ENCODE peak calls at places on chromosomes 16 and 17, in ten cellular contexts. Z is mesendoderm; L is HS-5; K is activated T-cell treated with anti-CD3 and anti-CD28 coated beads, Interleukin-2, amount 50 U/mL, for 48 hours; N is stimulated activated CD8-positive, alpha-beta memory T cell treated with anti-CD3 and anti-CD28 coated beads, Interleukin-15, amount 100 ng/mL, for 1 hour; U is neuronal stem cell; E is lower lobe of right lung; H is GM19239; Q is NCI-H1105 treated with DMSO at 0.1 percent for 48 hours; D is adrenal gland. W is an unnamed sample.

GRCh38 chr17:75811174-75811573 is 26.6 kb downstream of the UNK start:
- DNase-seq in N (no peak), K (no peak), E (peak; percentile 14), H (no peak), L (no peak), U (no peak), Q (no peak), Z (no peak), D (no peak), W (no peak)

GRCh38 chr17:82444941-82445521 is 5.5 kb downstream of the CYBC1 start:
- DNase-seq in H (no peak), Q (no peak), Z (no peak), U (no peak), E (no peak), K (no peak), D (peak; percentile 56), L (no peak), N (no peak), W (no peak)

GRCh38 chr17:64017381-64017980 is 3.0 kb downstream of the ICAM2 start:
- DNase-seq in D (no peak), L (no peak), Q (no peak), U (no peak), E (no peak), K (no peak), H (no peak), N (no peak), Z (no peak), W (no peak)

GRCh38 chr17:67514998-67515397 is 137.9 kb downstream of the PITPNC1 start:
- DNase-seq in U (no peak), D (no peak), N (no peak), Z (peak; percentile 72), K (no peak), L (no peak), E (no peak), H (no peak), Q (no peak), W (no peak)

GRCh38 chr16:73671102-73671501 is 623.2 kb upstream of the ZFHX3 start:
- DNase-seq in L (no peak), E (no peak), K (no peak), U (no peak), H (no peak), N (no peak), Q (no peak), Z (no peak), D (no peak), W (no peak)

GRCh38 chr17:72618018-72618509 is 474.4 kb downstream of the SLC39A11 start:
- DNase-seq in N (peak; percentile 6), L (no peak), U (no peak), Q (no peak), K (peak; percentile 19), D (no peak), E (peak; percentile 63), H (peak; percentile 41), Z (peak; percentile 56), W (no peak)

GRCh38 chr17:77475012-77475976 is 334.5 kb downstream of the SEC14L1 start:
- DNase-seq in U (no peak), N (no peak), K (peak; percentile 84), E (no peak), Z (no peak), L (no peak), H (no peak), Q (no peak), D (no peak), W (peak; percentile 86)

GRCh38 chr17:55533611-55534010 is 22.4 kb upstream of the SMIM36 start:
- DNase-seq in N (no peak), E (no peak), U (no peak), K (no peak), H (no peak), Q (no peak), L (no peak), D (no peak), Z (no peak), W (no peak)

GRCh38 chr17:65297384-65297783 is 160.2 kb downstream of the RGS9 start:
- DNase-seq in D (no peak), H (no peak), U (no peak), Q (no peak), L (peak; percentile 16), E (no peak), K (no peak), Z (peak; percentile 15), N (no peak), W (peak; percentile 17)

GRCh38 chr17:19904924-19905323 is 37.2 kb upstream of the ULK2 start:
- DNase-seq in N (no peak), K (no peak), Z (no peak), L (no peak), U (no peak), H (no peak), E (peak; percentile 76), Q (no peak), D (peak; percentile 42), W (no peak)

GRCh38 chr17:15038656-15039055 is 226.5 kb downstream of the PMP22 start:
- DNase-seq in U (no peak), Q (no peak), D (no peak), L (peak; percentile 15), H (no peak), Z (peak; percentile 73), E (no peak), N (no peak), K (no peak), W (no peak)

GRCh38 chr17:18866866-18867813 is 9.2 kb downstream of the PRPSAP2 start:
- DNase-seq in U (no peak), Q (no peak), D (no peak), E (no peak), Z (no peak), K (no peak), H (no peak), L (no peak), N (no peak), W (no peak)

GRCh38 chr17:77609553-77610517 is 348.7 kb upstream of the TNRC6C start:
- DNase-seq in Z (no peak), Q (no peak), L (no peak), K (peak; percentile 66), U (no peak), H (peak; percentile 44), D (peak; percentile 30), N (peak; percentile 15), E (no peak), W (no peak)